ENCODE peak calls at places on chromosomes 2 and 18, in eight cellular contexts. G is lower lobe of right lung, O is aorta, Z is sigmoid colon, U is iPS DF 6.9, T is SJSA1, A is right lobe of liver, M is heart left ventricle. E is an unnamed sample.
A peak's percentile ranks its signal among the peaks of the same experiment; 100 is the strongest.

GRCh38 chr2:62817995-62818713 is 112.6 kb downstream of the EHBP1 start:
- DNase-seq in G (no peak), O (no peak), Z (no peak), U (no peak), T (no peak), A (no peak), M (no peak), E (no peak)

GRCh38 chr2:138279871-138280270 is 221.7 kb upstream of the SPOPL start:
- DNase-seq in G (no peak), O (no peak), Z (no peak), U (no peak), T (no peak), A (no peak), M (no peak), E (no peak)

GRCh38 chr2:208363485-208363884 is 43.1 kb upstream of the PTH2R start:
- DNase-seq in G (no peak), O (no peak), Z (no peak), U (no peak), T (no peak), A (no peak), M (no peak), E (no peak)

GRCh38 chr2:70978388-70979357 is at the start of gene ANKRD53:
- DNase-seq in G (peak; percentile 60), O (peak; percentile 78), Z (peak; percentile 80), U (no peak), T (no peak), A (peak; percentile 70), M (peak; percentile 45), E (peak; percentile 53)

GRCh38 chr2:216274194-216274593 is 98.1 kb downstream of the MARCHF4 start:
- DNase-seq in G (no peak), O (no peak), Z (no peak), U (no peak), T (no peak), A (no peak), M (no peak), E (no peak)

GRCh38 chr2:133379159-133379558 is 189.1 kb downstream of the NCKAP5 start:
- DNase-seq in G (no peak), O (no peak), Z (no peak), U (no peak), T (no peak), A (no peak), M (no peak), E (no peak)

GRCh38 chr2:50787636-50788035 is 244.3 kb downstream of the NRXN1 start:
- DNase-seq in G (no peak), O (no peak), Z (no peak), U (no peak), T (no peak), A (no peak), M (no peak), E (no peak)

GRCh38 chr2:235807347-235807746 is 313.5 kb downstream of the AGAP1 start:
- DNase-seq in G (no peak), O (no peak), Z (no peak), U (no peak), T (no peak), A (no peak), M (no peak), E (no peak)

GRCh38 chr2:143329288-143329687 is 200.1 kb downstream of the ARHGAP15 start:
- DNase-seq in G (no peak), O (no peak), Z (no peak), U (no peak), T (no peak), A (no peak), M (no peak), E (no peak)

GRCh38 chr2:75055820-75056675 is 97.6 kb downstream of the POLE4 start:
- DNase-seq in G (no peak), O (no peak), Z (no peak), U (peak; percentile 77), T (peak; percentile 79), A (no peak), M (no peak), E (no peak)

GRCh38 chr2:164558450-164558849 is 62.8 kb downstream of the GRB14 start:
- DNase-seq in G (no peak), O (no peak), Z (no peak), U (no peak), T (no peak), A (no peak), M (no peak), E (no peak)

GRCh38 chr2:236176417-236176816 is 8.2 kb upstream of the GBX2 start:
- DNase-seq in G (no peak), O (no peak), Z (peak; percentile 56), U (no peak), T (peak; percentile 57), A (no peak), M (no peak), E (no peak)

GRCh38 chr2:70010222-70011111 is 49.0 kb upstream of the ASPRV1 start:
- DNase-seq in G (peak; percentile 56), O (no peak), Z (no peak), U (no peak), T (no peak), A (peak; percentile 49), M (no peak), E (no peak)

GRCh38 chr2:196293751-196294486 is 122.5 kb upstream of the STK17B start:
- DNase-seq in G (no peak), O (no peak), Z (no peak), U (no peak), T (no peak), A (no peak), M (no peak), E (no peak)

GRCh38 chr18:79890638-79891037 is 60.8 kb downstream of the SLC66A2 start:
- DNase-seq in G (no peak), O (no peak), Z (no peak), U (no peak), T (no peak), A (no peak), M (no peak), E (no peak)
- H3K9me3 ChIP-seq in G (peaks cover 48% of the 10 kb centered on the region), O (peaks cover 8% of the 10 kb centered on the region), Z (peaks cover 45% of the 10 kb centered on the region), U (peaks cover 2% of the 10 kb centered on the region), T (peaks cover 10% of the 10 kb centered on the region), A (peaks cover 39% of the 10 kb centered on the region), M (no peaks in the 10 kb centered on the region), E (peaks cover 83% of the 10 kb centered on the region)

DNA sequence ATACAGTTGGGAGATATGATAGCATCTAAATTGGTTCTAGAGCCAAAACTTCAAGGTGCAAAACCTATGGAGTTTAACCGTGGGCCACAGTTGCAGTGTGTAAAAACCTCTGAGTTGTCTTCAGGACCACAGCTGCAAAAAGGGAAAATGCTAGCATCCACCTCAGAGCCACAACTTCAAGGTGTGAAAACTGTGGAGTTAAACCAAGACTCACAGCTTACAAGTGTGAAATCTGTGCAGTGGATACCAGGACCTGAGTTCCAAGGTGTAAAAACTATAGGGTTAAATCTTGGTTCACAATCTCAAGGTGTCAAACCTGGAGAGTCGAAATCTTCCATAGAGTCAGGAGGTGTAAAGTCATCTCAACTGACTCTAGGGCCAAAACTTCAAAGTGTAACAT is 10.4 kb upstream of the ZNF512 start:
- DNase-seq in G (no peak), O (no peak), Z (no peak), U (no peak), T (no peak), A (no peak), M (no peak), E (no peak)
- H3K9me3 ChIP-seq in G (peaks cover 44% of the 10 kb centered on the region), O (peaks cover 15% of the 10 kb centered on the region), Z (peaks cover 9% of the 10 kb centered on the region), U (no peaks in the 10 kb centered on the region), T (no peaks in the 10 kb centered on the region), A (peaks cover 13% of the 10 kb centered on the region), M (no peaks in the 10 kb centered on the region), E (peaks cover 48% of the 10 kb centered on the region)

GRCh38 chr18:33901894-33902512 is 322.7 kb downstream of the NOL4 start:
- DNase-seq in G (no peak), O (no peak), Z (no peak), U (no peak), T (no peak), A (no peak), M (no peak), E (no peak)

GRCh38 chr18:33900638-33901037 is 322.6 kb downstream of the ASXL3 start:
- DNase-seq in G (no peak), O (no peak), Z (no peak), U (no peak), T (no peak), A (no peak), M (no peak), E (no peak)

DNA sequence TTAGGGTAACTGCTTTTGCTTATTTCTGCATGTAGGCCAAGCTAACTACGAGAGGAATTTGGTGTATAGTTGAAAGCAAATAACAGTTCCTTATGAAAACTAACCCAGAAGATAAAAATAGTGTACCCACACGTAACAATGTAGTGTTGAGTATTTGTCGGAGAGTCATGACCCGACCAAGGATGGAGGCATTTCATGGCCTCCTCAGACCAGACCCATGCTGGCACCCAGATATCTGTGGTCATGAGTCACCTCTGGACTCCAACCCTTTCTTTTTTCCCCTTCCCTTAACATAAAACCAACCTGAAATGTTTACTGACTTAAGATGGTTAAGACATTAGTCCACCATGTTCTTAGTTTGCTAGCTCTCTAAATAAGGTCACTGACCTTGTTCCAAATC is 318.7 kb downstream of the NOL4 start:
- DNase-seq in G (no peak), O (no peak), Z (no peak), U (no peak), T (no peak), A (no peak), M (no peak), E (no peak)
- H3K9me3 ChIP-seq in G (no peaks in the 10 kb centered on the region), O (peaks cover 1% of the 10 kb centered on the region), Z (no peaks in the 10 kb centered on the region), U (no peaks in the 10 kb centered on the region), T (no peaks in the 10 kb centered on the region), A (no peaks in the 10 kb centered on the region), M (no peaks in the 10 kb centered on the region), E (peaks cover 39% of the 10 kb centered on the region)

GRCh38 chr2:54667726-54668650 is 55.5 kb upstream of the EML6 start:
- DNase-seq in G (no peak), O (no peak), Z (no peak), U (no peak), T (no peak), A (no peak), M (no peak), E (no peak)
- H3K9me3 ChIP-seq in G (no peaks in the 10 kb centered on the region), O (no peaks in the 10 kb centered on the region), Z (no peaks in the 10 kb centered on the region), U (no peaks in the 10 kb centered on the region), T (no peaks in the 10 kb centered on the region), A (no peaks in the 10 kb centered on the region), M (no peaks in the 10 kb centered on the region), E (no peaks in the 10 kb centered on the region)

DNA sequence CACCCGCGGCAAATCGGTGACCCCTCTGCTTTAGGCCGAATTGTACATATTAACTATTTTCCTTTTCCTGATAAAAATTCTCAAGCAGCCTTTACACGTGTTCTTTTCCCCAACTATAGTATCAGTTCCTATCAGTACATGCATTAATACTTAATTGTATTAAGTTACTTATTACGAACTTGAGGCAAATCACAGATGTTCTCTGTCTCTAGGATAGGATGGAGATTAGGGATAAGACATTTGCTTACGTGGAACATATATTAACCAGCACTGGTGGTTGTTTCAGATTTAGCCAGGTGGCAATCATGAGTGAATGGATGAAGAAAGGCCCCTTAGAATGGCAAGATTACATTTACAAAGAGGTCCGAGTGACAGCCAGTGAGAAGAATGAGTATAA is 674 bp downstream of the GEMIN6 start:
- DNase-seq in G (no peak), O (no peak), Z (no peak), U (no peak), T (no peak), A (no peak), M (no peak), E (no peak)
- H3K9me3 ChIP-seq in G (no peaks in the 10 kb centered on the region), O (no peaks in the 10 kb centered on the region), Z (no peaks in the 10 kb centered on the region), U (no peaks in the 10 kb centered on the region), T (no peaks in the 10 kb centered on the region), A (no peaks in the 10 kb centered on the region), M (no peaks in the 10 kb centered on the region), E (no peaks in the 10 kb centered on the region)

GRCh38 chr2:88684519-88684918 is 7.0 kb upstream of the RPIA start:
- DNase-seq in G (no peak), O (no peak), Z (no peak), U (no peak), T (no peak), A (no peak), M (no peak), E (no peak)
- H3K9me3 ChIP-seq in G (no peaks in the 10 kb centered on the region), O (no peaks in the 10 kb centered on the region), Z (peaks cover 2% of the 10 kb centered on the region), U (peaks cover 4% of the 10 kb centered on the region), T (no peaks in the 10 kb centered on the region), A (no peaks in the 10 kb centered on the region), M (no peaks in the 10 kb centered on the region), E (peaks cover 12% of the 10 kb centered on the region)